ENCODE peak calls at places on chromosomes 2 and 18, in seven cellular contexts. L, R, G, X, U, T and O are unnamed samples.

GRCh38 chr2:121248766-121249343 is 36.1 kb downstream of the TFCP2L1 start:
- DNase-seq in L (no peak), R (no peak), G (no peak), X (no peak), U (no peak), T (no peak), O (no peak)

GRCh38 chr2:219171231-219171651 is 1.4 kb upstream of the SLC23A3 start:
- DNase-seq in L (peak; percentile 66), R (no peak), G (no peak), X (peak; percentile 65), U (peak; percentile 23), T (peak; percentile 71), O (no peak)

GRCh38 chr2:10934308-10934978 is 22.7 kb downstream of the KCNF1 start:
- DNase-seq in L (no peak), R (no peak), G (no peak), X (no peak), U (no peak), T (no peak), O (no peak)

GRCh38 chr18:41783879-41784278 is 171.2 kb upstream of the PIK3C3 start:
- DNase-seq in L (no peak), R (no peak), G (no peak), X (no peak), U (no peak), T (no peak), O (no peak)

GRCh38 chr2:69575926-69576325 is 67.6 kb downstream of the AAK1 start:
- DNase-seq in L (no peak), R (no peak), G (no peak), X (no peak), U (no peak), T (no peak), O (no peak)

GRCh38 chr18:22848618-22849017 is 84.5 kb upstream of the RBBP8 start:
- DNase-seq in L (no peak), R (no peak), G (no peak), X (no peak), U (peak; percentile 83), T (peak; percentile 23), O (no peak)

GRCh38 chr2:120798569-120799215 is 63.0 kb downstream of the GLI2 start:
- DNase-seq in L (no peak), R (no peak), G (no peak), X (no peak), U (no peak), T (no peak), O (no peak)

GRCh38 chr2:105287692-105288091 is 41.8 kb downstream of the TGFBRAP1 start:
- DNase-seq in L (no peak), R (peak; percentile 61), G (peak; percentile 14), X (peak; percentile 20), U (peak; percentile 29), T (peak; percentile 30), O (no peak)

GRCh38 chr2:207086136-207086535 is 79.6 kb downstream of the KLF7 start:
- DNase-seq in L (peak; percentile 43), R (no peak), G (no peak), X (no peak), U (no peak), T (no peak), O (no peak)

GRCh38 chr2:3981446-3981845 is 278.1 kb downstream of the DCDC2C start:
- DNase-seq in L (no peak), R (no peak), G (no peak), X (no peak), U (no peak), T (no peak), O (no peak)

GRCh38 chr2:8494151-8494550 is 187.7 kb upstream of the ID2 start:
- DNase-seq in L (no peak), R (no peak), G (no peak), X (no peak), U (no peak), T (no peak), O (no peak)

GRCh38 chr2:40746150-40746549 is 294.3 kb upstream of the SLC8A1 start:
- DNase-seq in L (no peak), R (no peak), G (no peak), X (no peak), U (no peak), T (no peak), O (no peak)

GRCh38 chr18:62289047-62289446 is 36.1 kb upstream of the TNFRSF11A start:
- DNase-seq in L (no peak), R (no peak), G (no peak), X (no peak), U (peak; percentile 4), T (no peak), O (no peak)

GRCh38 chr18:13353424-13353823 is 134.9 kb downstream of the LDLRAD4 start:
- DNase-seq in L (no peak), R (no peak), G (no peak), X (no peak), U (no peak), T (no peak), O (no peak)

GRCh38 chr18:56988022-56988421 is 158.9 kb upstream of the BOD1L2 start:
- DNase-seq in L (no peak), R (no peak), G (no peak), X (no peak), U (no peak), T (no peak), O (no peak)

GRCh38 chr2:109201465-109202420 is 72.7 kb downstream of the SH3RF3 start:
- DNase-seq in L (no peak), R (no peak), G (no peak), X (no peak), U (no peak), T (no peak), O (peak; percentile 25)

GRCh38 chr2:177161741-177162440 is 50.7 kb upstream of the HNRNPA3 start:
- DNase-seq in L (no peak), R (no peak), G (no peak), X (no peak), U (no peak), T (peak; percentile 43), O (no peak)

GRCh38 chr2:122794100-122794499 is 1038.6 kb downstream of the TSN start:
- DNase-seq in L (no peak), R (no peak), G (no peak), X (no peak), U (no peak), T (no peak), O (no peak)